ENCODE peak calls at places on chromosomes 5 and 9, in four cellular contexts. S, U, Q and R are unnamed samples.
A peak's percentile ranks its signal among the peaks of the same experiment; 100 is the strongest.

GRCh38 chr5:33476992-33477391 is 36.2 kb downstream of the TARS1 start:
- DNase-seq in S (no peak), U (no peak), Q (no peak), R (no peak)

GRCh38 chr9:111349766-111350165 is 19.7 kb upstream of the OR2K2 start:
- DNase-seq in S (no peak), U (no peak), Q (no peak), R (no peak)

GRCh38 chr9:71737455-71737854 is 30.9 kb downstream of the CEMIP2 start:
- DNase-seq in S (no peak), U (no peak), Q (peak; percentile 45), R (no peak)

GRCh38 chr5:136132087-136132486 is 558 bp upstream of the SMAD5 start:
- DNase-seq in S (peak; percentile 78), U (no peak), Q (peak; percentile 37), R (peak; percentile 36)

GRCh38 chr5:55227738-55228430 is 769 bp upstream of the MCIDAS start:
- DNase-seq in S (no peak), U (no peak), Q (no peak), R (no peak)

GRCh38 chr9:38067611-38067891 is 1.5 kb downstream of the SHB start:
- DNase-seq in S (peak; percentile 82), U (peak; percentile 67), Q (no peak), R (no peak)

GRCh38 chr5:125189451-125190051 is 443.1 kb upstream of the ZNF608 start:
- DNase-seq in S (no peak), U (no peak), Q (no peak), R (no peak)

GRCh38 chr9:21970001-21970799 is 24.0 kb downstream of the CDKN2A start:
- DNase-seq in S (no peak), U (no peak), Q (no peak), R (no peak)

GRCh38 chr9:136943291-136944093 is 1.0 kb downstream of the FBXW5 start:
- DNase-seq in S (peak; percentile 92), U (no peak), Q (no peak), R (no peak)

GRCh38 chr5:174235226-174235992 is 189.9 kb downstream of the NSG2 start:
- DNase-seq in S (no peak), U (no peak), Q (no peak), R (no peak)

GRCh38 chr9:129258124-129258822 is 80.2 kb upstream of the IER5L start:
- DNase-seq in S (peak; percentile 92), U (peak; percentile 92), Q (peak; percentile 83), R (peak; percentile 96)

GRCh38 chr5:38853753-38854470 is 8.1 kb downstream of the OSMR start:
- DNase-seq in S (no peak), U (no peak), Q (no peak), R (no peak)

GRCh38 chr9:137383453-137384115 is 39.4 kb downstream of the EXD3 start:
- DNase-seq in S (peak; percentile 67), U (no peak), Q (no peak), R (no peak)

GRCh38 chr5:52837068-52837467 is 49.4 kb downstream of the ITGA1 start:
- DNase-seq in S (no peak), U (no peak), Q (no peak), R (no peak)
- TF ChIP-seq CTCF in S (no peak), U (no peak), Q (no peak), R (no peak)

GRCh38 chr5:175284806-175285205 is 159.2 kb downstream of the DRD1 start:
- DNase-seq in S (no peak), U (no peak), Q (no peak), R (no peak)
- H3K27ac ChIP-seq in S (no peak overlapping the region), U (no peak overlapping the region), Q (no peak overlapping the region), R (no peak overlapping the region)

DNA sequence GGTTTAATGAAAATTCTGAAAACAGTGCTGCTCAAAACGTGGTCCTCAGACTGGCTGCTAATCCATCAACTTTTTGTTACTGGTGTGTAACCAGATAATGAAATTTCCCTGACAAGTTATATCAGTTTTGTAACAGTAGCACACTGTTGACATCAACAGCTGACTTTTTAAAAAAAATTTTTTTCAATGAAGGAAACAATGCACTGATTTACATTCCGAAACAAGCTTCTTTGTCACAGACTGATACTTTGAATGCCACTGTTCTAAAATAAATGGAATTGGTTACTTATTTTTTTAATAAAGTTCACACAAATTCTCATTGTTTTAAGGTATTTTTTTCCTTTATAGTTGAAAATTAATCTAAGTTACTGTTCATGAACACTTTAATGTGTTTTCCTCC is 169.1 kb downstream of the NIPBL start:
- DNase-seq in S (no peak), U (no peak), Q (no peak), R (no peak)
- H3K36me3 ChIP-seq in S (peaks cover 76% of the 10 kb centered on the region), U (peaks cover 98% of the 10 kb centered on the region), Q (peaks cover 4% of the 10 kb centered on the region), R (no peaks in the 10 kb centered on the region)

GRCh38 chr5:72402959-72403628 is 82.9 kb downstream of the PTCD2 start:
- DNase-seq in S (no peak), U (no peak), Q (peak; percentile 38), R (no peak)
- TF ChIP-seq CTCF in S (no peak), U (peak; percentile 48), Q (no peak), R (no peak)

DNA sequence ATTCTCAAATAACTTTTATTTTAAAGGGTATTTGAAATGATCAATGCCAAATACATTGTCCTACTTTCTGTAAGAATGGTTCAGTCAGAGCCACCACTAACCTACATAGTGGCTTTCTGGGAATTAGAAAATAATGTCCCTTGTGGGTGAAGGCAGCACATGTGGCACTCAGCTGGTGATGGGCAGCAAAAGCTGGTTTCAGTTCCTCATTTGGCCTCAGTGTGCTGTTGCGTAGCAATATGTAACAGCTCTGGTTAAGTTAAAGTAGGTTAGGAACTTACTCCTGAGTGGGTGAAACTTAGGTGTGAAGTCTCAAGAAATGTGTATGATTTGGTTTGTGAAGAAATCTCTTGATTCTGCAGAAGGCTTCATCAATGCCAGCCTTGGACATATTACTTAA is 99.6 kb upstream of the SPEF2 start:
- DNase-seq in S (no peak), U (no peak), Q (no peak), R (no peak)
- H3K27ac ChIP-seq in S (no peak overlapping the region), U (no peak overlapping the region), Q (no peak overlapping the region), R (no peak overlapping the region)

GRCh38 chr5:96741075-96741474 is 66.7 kb downstream of the ERAP1 start:
- DNase-seq in S (no peak), U (no peak), Q (no peak), R (no peak)

GRCh38 chr5:96743805-96744559 is 63.8 kb downstream of the ERAP1 start:
- DNase-seq in S (no peak), U (no peak), Q (no peak), R (no peak)

GRCh38 chr5:96743065-96743768 is 64.5 kb downstream of the ERAP1 start:
- DNase-seq in S (no peak), U (no peak), Q (peak; percentile 28), R (no peak)

GRCh38 chr5:96741911-96742310 is 65.8 kb downstream of the ERAP1 start:
- DNase-seq in S (no peak), U (no peak), Q (no peak), R (no peak)

DNA sequence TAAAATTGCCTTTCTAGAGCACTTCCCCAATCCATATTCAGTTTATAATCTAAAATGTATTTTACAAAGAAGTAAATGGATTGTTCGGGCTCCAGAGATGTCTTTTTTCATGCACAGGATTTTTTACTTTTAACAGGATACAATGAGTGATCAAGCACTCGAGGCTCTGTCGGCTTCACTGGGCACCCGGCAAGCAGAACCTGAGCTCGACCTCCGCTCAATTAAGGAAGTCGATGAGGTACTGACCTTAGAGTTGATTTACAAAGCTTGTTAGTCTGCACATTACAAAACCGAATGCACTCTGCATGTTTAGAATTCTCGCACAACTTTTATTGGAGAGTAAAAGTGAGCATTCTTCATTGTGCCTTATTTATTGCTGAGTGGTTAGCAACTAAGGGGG is 65.2 kb downstream of the ERAP1 start:
- DNase-seq in S (no peak), U (no peak), Q (no peak), R (no peak)
- H3K36me3 ChIP-seq in S (peaks cover 99% of the 10 kb centered on the region), U (peaks cover 100% of the 10 kb centered on the region), Q (peaks cover 17% of the 10 kb centered on the region), R (no peaks in the 10 kb centered on the region)

GRCh38 chr9:76294301-76294700 is 99.9 kb downstream of the RFK start:
- DNase-seq in S (no peak), U (no peak), Q (no peak), R (no peak)

GRCh38 chr9:76302543-76302942 is 91.7 kb downstream of the RFK start:
- DNase-seq in S (no peak), U (no peak), Q (no peak), R (no peak)

GRCh38 chr9:76297721-76298239 is 96.4 kb downstream of the RFK start:
- DNase-seq in S (no peak), U (no peak), Q (no peak), R (peak; percentile 51)

GRCh38 chr9:76296561-76297276 is 97.5 kb downstream of the RFK start:
- DNase-seq in S (no peak), U (no peak), Q (no peak), R (no peak)

DNA sequence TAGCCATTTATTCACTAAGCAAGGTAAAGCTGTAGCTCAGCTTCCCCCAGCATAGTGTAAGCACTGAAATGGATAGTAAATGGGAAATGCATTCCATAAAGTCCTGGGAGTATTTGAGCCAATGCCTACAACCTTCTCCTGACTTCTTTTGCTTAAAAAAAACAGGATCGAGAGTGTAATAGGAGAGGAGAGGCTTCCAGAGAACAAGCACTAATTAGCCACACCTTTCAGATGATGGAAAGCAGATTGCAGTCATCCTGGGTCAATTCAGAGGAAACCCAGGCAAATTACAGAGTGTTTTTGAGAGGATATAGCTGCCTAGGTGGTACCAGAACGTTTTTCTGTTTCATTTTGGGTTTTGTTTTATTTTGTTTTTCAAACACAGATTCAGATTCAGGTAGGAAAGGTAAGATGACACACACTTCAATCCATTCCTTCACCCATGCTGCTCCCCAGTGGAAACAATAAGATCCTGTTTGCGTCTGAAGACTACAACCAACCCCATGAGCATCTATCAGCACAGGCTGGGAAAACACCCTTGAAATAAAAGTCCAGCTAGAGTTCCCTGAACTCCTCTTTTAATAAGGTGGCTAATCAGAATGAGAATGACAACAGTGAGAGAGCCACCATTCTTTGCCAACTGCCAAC is 95.6 kb downstream of the RFK start:
- DNase-seq in S (no peak), U (no peak), Q (no peak), R (no peak)
- TF ChIP-seq CTCF in S (no peak), U (no peak), Q (no peak), R (no peak)

GRCh38 chr5:150612905-150613670 is 27.4 kb upstream of the SYNPO start:
- DNase-seq in S (no peak), U (no peak), Q (peak; percentile 70), R (no peak)
- H3K27ac ChIP-seq in S (peak overlapping the region; percentile 43), U (no peak overlapping the region), Q (peak overlapping the region; percentile 73), R (peak overlapping the region; percentile 33)

GRCh38 chr9:121317737-121318630 is 50.0 kb downstream of the GSN start:
- DNase-seq in S (peak; percentile 49), U (no peak), Q (no peak), R (peak; percentile 82)

GRCh38 chr9:121318631-121319393 is 50.9 kb downstream of the GSN start:
- DNase-seq in S (peak; percentile 61), U (no peak), Q (no peak), R (no peak)

GRCh38 chr9:121319394-121319780 is 50.7 kb downstream of the STOM start:
- DNase-seq in S (no peak), U (no peak), Q (no peak), R (no peak)

GRCh38 chr9:121316378-121316777 is 48.4 kb downstream of the GSN start:
- DNase-seq in S (peak; percentile 24), U (peak; percentile 10), Q (no peak), R (no peak)

GRCh38 chr9:121316852-121317373 is 49.0 kb downstream of the GSN start:
- DNase-seq in S (peak; percentile 27), U (peak; percentile 20), Q (no peak), R (no peak)
- H3K36me3 ChIP-seq in S (peaks cover 63% of the 10 kb centered on the region), U (peaks cover 92% of the 10 kb centered on the region), Q (peaks cover 14% of the 10 kb centered on the region), R (no peaks in the 10 kb centered on the region)

GRCh38 chr5:169548315-169548714 is 35.3 kb upstream of the SPDL1 start:
- DNase-seq in S (no peak), U (no peak), Q (no peak), R (no peak)
- TF ChIP-seq CTCF in S (no peak), U (peak; percentile 28), Q (no peak), R (no peak)